ENCODE peak calls at places on chromosome 7, in five cellular contexts. I is HCT116, E is A549, S is Panc1, A is SK-N-SH. G is an unnamed sample.

GRCh38 chr7:63925626-63926460 is 72.8 kb upstream of the ZNF722 start:
- DNase-seq in I (no peak), E (no peak), S (peak), A (peak), G (peak)

GRCh38 chr7:29806131-29806792 is at the start of gene WIPF3:
- DNase-seq in I (peak), E (peak), S (no peak), A (peak), G (no peak)

GRCh38 chr7:47392241-47392759 is 189.6 kb downstream of the TNS3 start:
- DNase-seq in I (no peak), E (no peak), S (no peak), A (no peak), G (no peak)

GRCh38 chr7:123601530-123601929 is at the start of gene ASB15:
- DNase-seq in I (no peak), E (no peak), S (no peak), A (no peak), G (no peak)

GRCh38 chr7:133602291-133602690 is 349.4 kb downstream of the EXOC4 start:
- DNase-seq in I (no peak), E (no peak), S (no peak), A (no peak), G (no peak)

GRCh38 chr7:46139079-46139478 is 218.0 kb upstream of the IGFBP3 start:
- DNase-seq in I (no peak), E (no peak), S (no peak), A (no peak), G (no peak)

GRCh38 chr7:47724335-47724982 is 142.5 kb upstream of the TNS3 start:
- DNase-seq in I (no peak), E (no peak), S (no peak), A (no peak), G (no peak)

GRCh38 chr7:158406817-158407216 is 180.8 kb downstream of the PTPRN2 start:
- DNase-seq in I (no peak), E (no peak), S (no peak), A (no peak), G (no peak)

GRCh38 chr7:2876031-2876862 is 32.1 kb upstream of the GNA12 start:
- DNase-seq in I (no peak), E (no peak), S (no peak), A (peak), G (no peak)

GRCh38 chr7:134327896-134328295 is 11.2 kb upstream of the SLC35B4 start:
- DNase-seq in I (peak), E (peak), S (peak), A (peak), G (peak)

GRCh38 chr7:142420554-142421362 is 162.9 kb upstream of the PRSS58 start:
- DNase-seq in I (peak), E (peak), S (no peak), A (peak), G (no peak)

GRCh38 chr7:91722831-91723230 is 157.7 kb downstream of the MTERF1 start:
- DNase-seq in I (no peak), E (no peak), S (no peak), A (no peak), G (no peak)

GRCh38 chr7:75611557-75612178 is 119.5 kb downstream of the SPDYE5 start:
- DNase-seq in I (no peak), E (no peak), S (no peak), A (no peak), G (no peak)

GRCh38 chr7:99109108-99110051 is 34.5 kb downstream of the SMURF1 start:
- DNase-seq in I (no peak), E (no peak), S (no peak), A (peak), G (no peak)

GRCh38 chr7:103391976-103392375 is 44.5 kb downstream of the PSMC2 start:
- DNase-seq in I (no peak), E (no peak), S (no peak), A (no peak), G (no peak)

GRCh38 chr7:64886956-64887545 is 16.0 kb upstream of the ZNF273 start:
- DNase-seq in I (no peak), E (no peak), S (no peak), A (peak), G (no peak)

GRCh38 chr7:111424768-111425167 is 137.5 kb downstream of the IMMP2L start:
- DNase-seq in I (no peak), E (no peak), S (peak), A (no peak), G (no peak)

GRCh38 chr7:66952343-66953043 is 31.5 kb downstream of the TMEM248 start:
- DNase-seq in I (peak), E (peak), S (peak), A (no peak), G (no peak)

GRCh38 chr7:40583653-40584424 is 449.0 kb downstream of the SUGCT start:
- DNase-seq in I (no peak), E (no peak), S (no peak), A (no peak), G (no peak)

GRCh38 chr7:17195576-17195975 is 102.9 kb upstream of the AHR start:
- DNase-seq in I (no peak), E (no peak), S (no peak), A (no peak), G (no peak)

GRCh38 chr7:19397917-19398316 is 252.7 kb upstream of the FERD3L start:
- DNase-seq in I (no peak), E (no peak), S (no peak), A (no peak), G (no peak)

GRCh38 chr7:103316378-103316941 is 19.2 kb downstream of the PMPCB start:
- DNase-seq in I (no peak), E (no peak), S (no peak), A (no peak), G (no peak)

GRCh38 chr7:37081436-37081835 is 357.1 kb upstream of the AOAH start:
- DNase-seq in I (no peak), E (no peak), S (no peak), A (no peak), G (no peak)

GRCh38 chr7:45196374-45196773 is 38.8 kb downstream of the RAMP3 start:
- DNase-seq in I (no peak), E (no peak), S (no peak), A (no peak), G (no peak)

GRCh38 chr7:50653997-50654425 is 88.8 kb upstream of the DDC start:
- DNase-seq in I (no peak), E (no peak), S (no peak), A (no peak), G (no peak)

GRCh38 chr7:159188011-159188410 is 43.3 kb upstream of the VIPR2 start:
- DNase-seq in I (no peak), E (no peak), S (no peak), A (no peak), G (no peak)

GRCh38 chr7:46071076-46071475 is 150.0 kb upstream of the IGFBP3 start:
- DNase-seq in I (no peak), E (no peak), S (no peak), A (no peak), G (no peak)

GRCh38 chr7:22488643-22489462 is 11.1 kb downstream of the STEAP1B start:
- DNase-seq in I (peak), E (peak), S (peak), A (peak), G (no peak)

GRCh38 chr7:79455173-79455790 is 1.8 kb upstream of the MAGI2 start:
- DNase-seq in I (no peak), E (no peak), S (no peak), A (no peak), G (no peak)

GRCh38 chr7:100517305-100517704 is 21.7 kb upstream of the AGFG2 start:
- DNase-seq in I (no peak), E (no peak), S (no peak), A (no peak), G (no peak)

GRCh38 chr7:152615052-152615741 is 60.7 kb downstream of the XRCC2 start:
- DNase-seq in I (no peak), E (no peak), S (no peak), A (peak), G (no peak)

GRCh38 chr7:45589061-45589460 is 14.9 kb downstream of the ADCY1 start:
- DNase-seq in I (no peak), E (no peak), S (no peak), A (no peak), G (no peak)

GRCh38 chr7:39951156-39951942 is 1.3 kb downstream of the CDK13 start:
- DNase-seq in I (no peak), E (peak), S (no peak), A (peak), G (no peak)

GRCh38 chr7:95980073-95980655 is 207.8 kb downstream of the DYNC1I1 start:
- DNase-seq in I (no peak), E (no peak), S (no peak), A (no peak), G (no peak)

GRCh38 chr7:24764972-24765744 is 7.9 kb upstream of the GSDME start:
- DNase-seq in I (no peak), E (no peak), S (no peak), A (peak), G (peak)

GRCh38 chr7:66379761-66380160 is 174.6 kb downstream of the TPST1 start:
- DNase-seq in I (peak), E (no peak), S (no peak), A (no peak), G (no peak)

GRCh38 chr7:48112431-48113165 is 23.5 kb downstream of the UPP1 start:
- DNase-seq in I (no peak), E (no peak), S (no peak), A (no peak), G (no peak)

GRCh38 chr7:74292757-74293576 is 3.8 kb downstream of the CLIP2 start:
- DNase-seq in I (peak), E (no peak), S (no peak), A (no peak), G (no peak)
- TF ChIP-seq REST in I (no peak), E (no peak), S (no peak), A (no peak), G (no peak)

GRCh38 chr7:150314639-150315239 is 8.4 kb upstream of the LRRC61 start:
- DNase-seq in I (no peak), E (no peak), S (no peak), A (no peak), G (no peak)

GRCh38 chr7:150313870-150314269 is 9.3 kb upstream of the LRRC61 start:
- DNase-seq in I (no peak), E (no peak), S (no peak), A (no peak), G (no peak)

GRCh38 chr7:150321788-150322113 is 1.4 kb upstream of the LRRC61 start:
- DNase-seq in I (no peak), E (no peak), S (no peak), A (no peak), G (no peak)

GRCh38 chr7:150322114-150322832 is 882 bp upstream of the LRRC61 start:
- DNase-seq in I (no peak), E (no peak), S (no peak), A (no peak), G (no peak)

GRCh38 chr7:150317748-150318444 is 5.3 kb upstream of the LRRC61 start:
- DNase-seq in I (no peak), E (no peak), S (no peak), A (no peak), G (no peak)
- H3K27ac ChIP-seq in I (no peak), E (no peak), S (no peak), A (no peak), G (no peak)

GRCh38 chr7:117127585-117128168 is 174.4 kb downstream of the ST7 start:
- DNase-seq in I (peak), E (no peak), S (peak), A (no peak), G (peak)
- TF ChIP-seq REST in I (no peak), E (no peak), S (no peak), A (no peak), G (no peak)

DNA sequence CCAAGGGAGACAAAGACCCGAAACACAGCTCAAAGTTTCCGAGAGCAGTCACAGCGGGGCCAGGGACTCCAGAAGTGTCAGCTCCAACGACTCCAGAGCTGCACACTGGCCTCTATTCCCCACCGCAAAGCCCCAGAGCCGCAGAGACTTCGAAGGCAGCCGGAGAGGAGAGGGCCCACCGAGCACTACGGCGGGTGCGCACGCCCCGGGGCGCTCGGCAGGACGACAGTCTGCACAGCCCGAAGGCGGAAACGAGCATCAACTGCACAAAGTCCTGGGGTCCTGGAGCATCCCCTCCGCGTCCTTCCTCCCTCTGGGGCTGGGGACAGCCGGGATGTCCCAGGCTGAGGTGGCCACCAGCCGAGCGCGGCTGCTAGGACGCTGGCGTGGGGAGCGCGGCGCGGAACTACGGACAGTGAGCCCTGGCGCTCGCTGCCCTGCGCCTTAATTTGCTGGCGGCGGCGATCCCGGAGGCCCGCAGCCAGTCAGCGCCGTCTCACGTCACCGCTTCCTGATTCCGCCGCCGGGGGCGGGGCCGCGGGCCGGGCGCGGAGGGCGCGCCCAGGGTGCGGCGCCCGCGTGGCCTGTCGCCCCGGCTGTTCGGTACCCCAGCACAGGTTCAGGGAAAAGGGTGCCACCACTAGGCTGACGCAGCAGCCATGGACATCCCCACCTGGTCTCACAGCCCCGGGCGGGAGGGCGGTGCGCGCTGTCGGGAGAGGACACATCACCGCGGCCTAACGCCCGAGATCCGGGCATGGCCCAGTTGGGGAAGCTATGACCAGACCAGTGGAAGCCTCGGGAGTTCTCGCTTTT is at the start of gene TBX20:
- DNase-seq in I (no peak), E (peak), S (no peak), A (peak), G (peak)
- H3K27ac ChIP-seq in I (no peak), E (peak), S (no peak), A (peak), G (no peak)

DNA sequence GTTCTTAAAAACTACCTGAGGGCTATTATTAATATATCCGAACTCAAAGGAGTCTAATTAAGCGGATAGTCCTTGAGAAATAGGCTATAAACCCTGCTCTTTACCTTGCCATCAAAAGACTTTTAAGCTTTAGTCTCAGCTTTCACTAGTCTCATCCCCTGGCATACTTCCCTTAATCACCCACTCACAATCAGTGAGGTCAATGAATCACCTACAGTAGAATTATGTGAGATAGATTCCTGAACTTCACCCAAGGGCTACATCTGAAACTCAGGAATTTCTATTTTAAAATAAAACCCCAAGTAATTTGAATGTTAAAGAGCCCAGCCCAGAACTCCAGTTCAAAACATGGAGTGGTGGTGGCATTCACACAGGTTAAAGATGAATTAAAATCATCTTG is 108.7 kb downstream of the ETV1 start:
- DNase-seq in I (peak), E (no peak), S (no peak), A (no peak), G (no peak)
- TF ChIP-seq REST in I (no peak), E (no peak), S (no peak), A (no peak), G (no peak)

GRCh38 chr7:13407911-13408310 is 581.6 kb downstream of the ETV1 start:
- DNase-seq in I (no peak), E (no peak), S (no peak), A (no peak), G (no peak)

GRCh38 chr7:13411151-13411550 is 578.3 kb downstream of the ETV1 start:
- DNase-seq in I (no peak), E (no peak), S (no peak), A (no peak), G (no peak)

GRCh38 chr7:13414181-13414580 is 575.3 kb downstream of the ETV1 start:
- DNase-seq in I (no peak), E (no peak), S (no peak), A (no peak), G (no peak)

GRCh38 chr7:13414661-13415105 is 574.8 kb downstream of the ETV1 start:
- DNase-seq in I (no peak), E (no peak), S (peak), A (no peak), G (no peak)

DNA sequence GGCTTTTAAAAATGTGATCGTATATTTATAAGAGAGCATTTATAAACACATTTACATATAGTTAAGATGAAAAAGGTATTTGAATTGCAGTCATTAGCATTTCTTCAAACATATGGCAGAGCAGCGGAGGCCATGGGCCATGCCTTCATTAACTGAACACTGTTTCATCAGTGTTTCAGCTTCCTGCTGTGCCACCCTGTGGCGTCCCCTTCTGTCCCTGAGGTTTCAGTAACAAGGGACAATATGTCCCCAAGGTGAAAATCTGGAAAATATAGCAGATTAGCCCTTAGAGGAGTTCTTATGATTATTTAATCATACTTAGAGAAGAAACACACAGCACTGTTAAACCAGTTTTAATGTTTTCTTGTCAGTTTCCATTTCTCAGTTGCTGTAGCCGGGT is 577.8 kb downstream of the ETV1 start:
- DNase-seq in I (no peak), E (no peak), S (no peak), A (no peak), G (no peak)
- H3K27ac ChIP-seq in I (no peak), E (no peak), S (no peak), A (no peak), G (no peak)

DNA sequence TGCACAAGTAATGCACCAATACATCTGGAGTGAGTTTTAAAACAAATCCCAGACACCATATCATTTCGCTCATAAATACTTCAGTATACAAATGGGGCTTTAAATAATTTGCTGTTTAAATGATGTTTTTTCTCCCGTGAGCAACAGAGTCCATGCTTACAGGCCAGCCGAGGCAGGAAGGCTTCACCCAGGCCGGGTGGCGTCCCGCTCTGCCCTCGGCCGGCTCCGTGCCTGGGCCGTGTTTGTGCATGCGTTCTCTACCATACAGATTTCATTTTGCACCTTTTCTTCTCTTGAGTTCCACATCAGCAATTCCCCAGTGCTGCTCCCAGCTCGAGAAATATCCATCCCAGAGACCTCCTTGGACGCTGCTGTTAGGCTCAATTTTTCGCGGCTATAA is 91.8 kb downstream of the MICALL2 start:
- DNase-seq in I (no peak), E (no peak), S (no peak), A (peak), G (no peak)
- TF ChIP-seq REST in I (no peak), E (no peak), S (no peak), A (no peak), G (no peak)

G was measured in HL-60.